ENCODE peak calls at places on chromosomes 16 and 17, in eight cellular contexts. E is AG04450; A is A549; T is CD4-positive, alpha-beta T cell; G is colonic mucosa; C is CD4-positive, alpha-beta memory T cell; U is OCI-LY7; Q is tibial artery. H is an unnamed sample.

GRCh38 chr16:1552129-1552528 is 18.7 kb downstream of the TMEM204 start:
- DNase-seq in E (no peak), A (no peak), T (no peak), G (no peak), C (no peak), U (no peak), Q (no peak), H (no peak)

GRCh38 chr17:12918132-12918531 is 99.7 kb downstream of the ELAC2 start:
- DNase-seq in E (no peak), A (no peak), T (no peak), G (no peak), C (no peak), U (no peak), Q (no peak), H (no peak)

GRCh38 chr17:11986179-11986938 is 10.9 kb downstream of the ZNF18 start:
- DNase-seq in E (no peak), A (no peak), T (no peak), G (no peak), C (no peak), U (no peak), Q (peak; percentile 68), H (no peak)

GRCh38 chr16:21197115-21197514 is 14.3 kb downstream of the ZP2 start:
- DNase-seq in E (no peak), A (no peak), T (no peak), G (no peak), C (no peak), U (no peak), Q (no peak), H (no peak)

GRCh38 chr16:6967796-6968195 is 364.8 kb upstream of the RBFOX1 start:
- DNase-seq in E (no peak), A (no peak), T (no peak), G (no peak), C (no peak), U (no peak), Q (no peak), H (no peak)

GRCh38 chr17:30554839-30555751 is 77.9 kb downstream of the GOSR1 start:
- DNase-seq in E (no peak), A (peak; percentile 55), T (no peak), G (no peak), C (no peak), U (peak; percentile 33), Q (peak; percentile 49), H (no peak)

GRCh38 chr16:85253127-85253941 is 141.1 kb upstream of the CIBAR2 start:
- DNase-seq in E (no peak), A (peak; percentile 51), T (peak; percentile 54), G (peak; percentile 56), C (peak; percentile 44), U (peak; percentile 81), Q (no peak), H (peak; percentile 58)

GRCh38 chr17:60604686-60605334 is 4.8 kb downstream of the PPM1D start:
- DNase-seq in E (no peak), A (no peak), T (no peak), G (no peak), C (no peak), U (no peak), Q (peak; percentile 74), H (no peak)

GRCh38 chr17:1197379-1197778 is 17.6 kb upstream of the ABR start:
- DNase-seq in E (no peak), A (no peak), T (no peak), G (peak; percentile 50), C (no peak), U (no peak), Q (no peak), H (no peak)

GRCh38 chr16:48534601-48535340 is 75.2 kb downstream of the N4BP1 start:
- DNase-seq in E (no peak), A (no peak), T (no peak), G (no peak), C (no peak), U (no peak), Q (no peak), H (no peak)

GRCh38 chr17:55814377-55814776 is 63.5 kb downstream of the PCTP start:
- DNase-seq in E (no peak), A (peak; percentile 20), T (no peak), G (no peak), C (no peak), U (no peak), Q (no peak), H (no peak)

GRCh38 chr16:27222499-27223225 is 19.3 kb downstream of the KDM8 start:
- DNase-seq in E (no peak), A (no peak), T (no peak), G (no peak), C (no peak), U (no peak), Q (no peak), H (no peak)

DNA sequence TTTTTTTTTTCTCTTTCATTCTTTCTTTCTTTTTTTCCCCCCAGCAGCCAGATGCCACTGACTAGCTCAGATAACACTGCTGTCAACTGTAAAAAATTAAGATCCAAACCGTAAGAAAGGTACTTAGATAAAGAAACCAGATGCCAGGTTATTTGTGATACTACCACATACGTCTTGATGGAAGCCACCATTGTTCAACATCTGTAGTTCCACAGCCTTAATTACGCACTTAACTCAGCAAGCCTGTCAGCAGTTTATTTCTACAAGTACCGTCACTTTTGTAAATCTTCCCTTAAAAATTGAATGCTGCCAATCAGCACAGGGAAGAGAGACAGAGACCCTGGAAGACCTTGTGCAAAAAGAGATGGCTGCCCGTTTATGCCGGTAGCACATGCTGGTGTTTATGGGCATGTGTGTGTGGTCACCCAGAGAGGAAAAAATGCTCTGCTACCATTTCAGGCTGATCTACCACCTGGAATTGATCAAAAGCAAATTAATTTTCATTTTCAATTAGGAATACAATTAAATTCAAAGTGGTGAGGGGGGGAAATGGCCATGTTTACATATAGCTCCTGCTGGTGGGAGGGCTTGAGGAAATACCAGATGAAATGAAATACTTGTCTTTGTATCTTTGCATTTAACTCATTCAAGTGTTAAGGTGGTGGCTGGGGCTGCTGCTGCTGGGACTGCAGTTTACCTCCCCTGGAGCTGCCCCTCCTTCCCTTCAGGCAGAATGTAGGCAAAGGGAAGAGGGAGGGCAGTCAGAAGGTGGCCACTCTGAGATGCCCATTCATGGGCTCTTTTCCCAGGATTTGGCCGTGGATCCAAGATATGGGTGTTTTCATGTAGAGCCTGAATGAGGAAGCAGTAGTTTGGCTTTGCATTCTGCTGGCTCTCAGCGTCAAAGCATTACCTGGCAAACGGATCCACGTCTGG is 237.3 kb downstream of the IRX3 start:
- DNase-seq in E (no peak), A (no peak), T (no peak), G (no peak), C (no peak), U (no peak), Q (no peak), H (no peak)
- H3K27ac ChIP-seq in E (no peak overlapping the region), A (no peak overlapping the region), T (no peak overlapping the region), G (no peak overlapping the region), C (no peak overlapping the region), U (no peak overlapping the region), Q (no peak overlapping the region), H (no peak overlapping the region)

GRCh38 chr17:76601042-76601441 is 15.4 kb upstream of the ST6GALNAC2 start:
- DNase-seq in E (no peak), A (no peak), T (no peak), G (no peak), C (no peak), U (no peak), Q (no peak), H (no peak)
- H3K27ac ChIP-seq in E (no peak overlapping the region), A (no peak overlapping the region), T (no peak overlapping the region), G (no peak overlapping the region), C (no peak overlapping the region), U (no peak overlapping the region), Q (no peak overlapping the region), H (peak overlapping the region; percentile 48)

GRCh38 chr17:17849147-17849820 is 12.5 kb upstream of the SREBF1 start:
- DNase-seq in E (no peak), A (no peak), T (peak; percentile 81), G (peak; percentile 60), C (peak; percentile 81), U (no peak), Q (peak; percentile 94), H (peak; percentile 85)

GRCh38 chr17:17846645-17847044 is 9.9 kb upstream of the SREBF1 start:
- DNase-seq in E (no peak), A (no peak), T (no peak), G (no peak), C (no peak), U (no peak), Q (no peak), H (no peak)

GRCh38 chr17:17847102-17847501 is 10.3 kb upstream of the SREBF1 start:
- DNase-seq in E (no peak), A (no peak), T (no peak), G (no peak), C (no peak), U (no peak), Q (no peak), H (no peak)

GRCh38 chr17:17848311-17848710 is 11.5 kb upstream of the SREBF1 start:
- DNase-seq in E (no peak), A (no peak), T (no peak), G (no peak), C (no peak), U (no peak), Q (no peak), H (no peak)

GRCh38 chr17:17847726-17848125 is 10.9 kb upstream of the SREBF1 start:
- DNase-seq in E (no peak), A (no peak), T (no peak), G (no peak), C (no peak), U (no peak), Q (no peak), H (no peak)
- H3K27ac ChIP-seq in E (no peak overlapping the region), A (no peak overlapping the region), T (peak overlapping the region; percentile 83), G (no peak overlapping the region), C (no peak overlapping the region), U (no peak overlapping the region), Q (peak overlapping the region; percentile 75), H (no peak overlapping the region)

GRCh38 chr17:77999413-78000173 is 41.1 kb downstream of the TNRC6C start:
- DNase-seq in E (no peak), A (no peak), T (no peak), G (no peak), C (no peak), U (no peak), Q (no peak), H (no peak)
- H3K27ac ChIP-seq in E (no peak overlapping the region), A (no peak overlapping the region), T (no peak overlapping the region), G (no peak overlapping the region), C (no peak overlapping the region), U (no peak overlapping the region), Q (peak overlapping the region; percentile 21), H (no peak overlapping the region)